ENCODE peak calls at places on chromosome X, in six cellular contexts. E is tibial nerve, C is neural progenitor cell, H is Caco-2, J is dorsolateral prefrontal cortex, Z is ovary. I is an unnamed sample.

GRCh38 chrX:155221351-155221750 is 5.1 kb downstream of the VBP1 start:
- DNase-seq in H (no peak), C (no peak), E (no peak), J (no peak), Z (no peak), I (no peak)

GRCh38 chrX:72268601-72269365 is 8.3 kb downstream of the RPS4X start:
- DNase-seq in H (no peak), C (no peak), E (no peak), Z (no peak), J (no peak), I (peak; percentile 76)

GRCh38 chrX:41259516-41259915 is 74.4 kb upstream of the DDX3X start:
- DNase-seq in C (no peak), Z (no peak), H (no peak), J (no peak), E (no peak), I (no peak)

GRCh38 chrX:8319359-8319758 is 145.3 kb upstream of the VCX3B start:
- DNase-seq in J (no peak), Z (no peak), E (no peak), H (no peak), C (no peak), I (no peak)

GRCh38 chrX:12741416-12741815 is 49.8 kb upstream of the PRPS2 start:
- DNase-seq in H (no peak), J (no peak), E (no peak), C (no peak), Z (no peak), I (no peak)

GRCh38 chrX:52263417-52263816 is 78.7 kb downstream of the MAGED4 start:
- DNase-seq in J (no peak), E (no peak), H (no peak), C (no peak), Z (no peak), I (no peak)

GRCh38 chrX:153638436-153639176 is 8.4 kb upstream of the DUSP9 start:
- DNase-seq in H (no peak), J (peak; percentile 25), C (no peak), Z (no peak), E (no peak), I (no peak)

GRCh38 chrX:38701073-38701472 is 100.2 kb upstream of the MID1IP1 start:
- DNase-seq in H (no peak), C (no peak), J (no peak), E (no peak), Z (no peak), I (no peak)

GRCh38 chrX:103919336-103919682 is 43.1 kb upstream of the TMSB15B start:
- DNase-seq in H (no peak), Z (no peak), C (no peak), J (no peak), E (peak; percentile 7), I (peak; percentile 59)

GRCh38 chrX:145631461-145631951 is 186.1 kb upstream of the SLITRK2 start:
- DNase-seq in C (no peak), J (no peak), E (no peak), H (no peak), Z (no peak), I (no peak)

GRCh38 chrX:141220342-141221008 is 21.8 kb downstream of the SPANXC start:
- DNase-seq in H (no peak), J (no peak), C (no peak), E (no peak), Z (no peak), I (peak; percentile 75)

GRCh38 chrX:15143050-15143824 is 126.6 kb downstream of the ASB9 start:
- DNase-seq in J (peak; percentile 47), C (peak; percentile 54), H (peak; percentile 51), Z (peak; percentile 31), E (peak; percentile 56), I (peak; percentile 46)

GRCh38 chrX:38987135-38987780 is 186.0 kb downstream of the MID1IP1 start:
- DNase-seq in E (no peak), C (no peak), J (no peak), Z (no peak), H (no peak), I (no peak)

GRCh38 chrX:48945517-48946348 is 11.7 kb downstream of the OTUD5 start:
- DNase-seq in E (no peak), J (peak; percentile 45), Z (peak; percentile 41), H (peak; percentile 42), C (peak; percentile 74), I (peak; percentile 63)

GRCh38 chrX:103608305-103608963 is 671 bp downstream of the TCEAL3 start:
- DNase-seq in E (no peak), H (no peak), J (no peak), C (peak; percentile 11), Z (peak; percentile 49), I (no peak)

GRCh38 chrX:119606508-119607389 is 525 bp upstream of the NKRF start:
- DNase-seq in Z (no peak), C (no peak), H (no peak), E (no peak), J (no peak), I (peak; percentile 95)

GRCh38 chrX:136778914-136779313 is 1.8 kb downstream of the ARHGEF6 start:
- DNase-seq in E (no peak), J (no peak), C (no peak), Z (no peak), H (no peak), I (no peak)

GRCh38 chrX:136779346-136779781 is 1.4 kb downstream of the ARHGEF6 start:
- DNase-seq in J (no peak), H (no peak), C (no peak), E (no peak), Z (no peak), I (peak; percentile 10)

GRCh38 chrX:136778020-136778419 is 2.7 kb downstream of the ARHGEF6 start:
- DNase-seq in J (no peak), E (no peak), Z (no peak), H (no peak), C (no peak), I (peak; percentile 2)

GRCh38 chrX:136768469-136769084 is 12.2 kb downstream of the ARHGEF6 start:
- DNase-seq in J (no peak), Z (peak; percentile 47), H (no peak), E (peak; percentile 32), C (no peak), I (peak; percentile 92)

DNA sequence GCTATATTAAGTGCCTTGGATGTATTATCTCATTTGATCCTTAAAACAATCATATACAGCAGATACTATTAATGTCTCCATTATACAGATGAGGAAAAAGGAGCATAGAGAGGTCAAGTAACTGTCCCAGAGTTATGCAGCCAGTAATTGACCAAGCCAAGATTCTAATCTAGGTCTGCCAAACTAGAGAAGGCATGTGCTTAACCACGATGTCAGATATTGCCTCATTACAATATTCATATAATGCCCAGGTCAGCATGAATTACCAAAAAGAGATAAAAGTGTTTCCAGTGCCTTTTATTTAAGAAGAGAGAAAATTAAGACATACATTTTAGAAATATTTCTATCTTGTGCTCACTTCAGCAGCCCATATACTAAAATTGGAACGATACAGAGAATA is 7.1 kb downstream of the ARHGEF6 start:
- DNase-seq in J (no peak), H (no peak), Z (no peak), E (no peak), C (no peak), I (no peak)
- TF ChIP-seq CTCF in J (no peak), H (no peak), Z (no peak), E (no peak), C (no peak), I (no peak)

DNA sequence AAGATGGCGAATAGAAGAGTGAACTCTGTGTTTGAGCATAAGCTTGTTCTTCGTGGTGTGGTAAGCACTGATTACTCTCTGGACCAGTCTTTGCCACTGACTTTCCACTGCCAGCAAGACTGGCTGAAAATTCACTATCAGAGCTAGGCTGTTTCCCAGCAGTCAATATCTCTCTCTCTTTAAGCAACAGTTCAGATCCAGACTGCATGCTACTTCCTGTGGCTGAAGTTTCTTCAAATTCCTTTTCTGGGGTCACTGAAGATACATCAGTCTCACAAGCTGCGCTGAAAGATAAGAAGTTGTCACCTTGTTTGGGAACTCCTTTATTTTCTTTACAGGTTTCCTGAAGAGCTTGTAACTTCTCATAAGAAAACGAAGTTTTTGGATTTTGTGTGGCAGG is 54.0 kb upstream of the FAM120C start:
- DNase-seq in H (no peak), J (no peak), Z (no peak), E (no peak), C (no peak), I (no peak)
- H3K4me3 ChIP-seq in H (no peak overlapping the region), J (no peak overlapping the region), Z (no peak overlapping the region), E (no peak overlapping the region), C (no peak overlapping the region), I (no peak overlapping the region)

GRCh38 chrX:11540532-11541377 is 125.0 kb downstream of the ARHGAP6 start:
- DNase-seq in H (no peak), C (no peak), Z (no peak), J (no peak), E (no peak), I (no peak)
- TF ChIP-seq CTCF in H (no peak), C (no peak), Z (no peak), J (no peak), E (no peak), I (no peak)

DNA sequence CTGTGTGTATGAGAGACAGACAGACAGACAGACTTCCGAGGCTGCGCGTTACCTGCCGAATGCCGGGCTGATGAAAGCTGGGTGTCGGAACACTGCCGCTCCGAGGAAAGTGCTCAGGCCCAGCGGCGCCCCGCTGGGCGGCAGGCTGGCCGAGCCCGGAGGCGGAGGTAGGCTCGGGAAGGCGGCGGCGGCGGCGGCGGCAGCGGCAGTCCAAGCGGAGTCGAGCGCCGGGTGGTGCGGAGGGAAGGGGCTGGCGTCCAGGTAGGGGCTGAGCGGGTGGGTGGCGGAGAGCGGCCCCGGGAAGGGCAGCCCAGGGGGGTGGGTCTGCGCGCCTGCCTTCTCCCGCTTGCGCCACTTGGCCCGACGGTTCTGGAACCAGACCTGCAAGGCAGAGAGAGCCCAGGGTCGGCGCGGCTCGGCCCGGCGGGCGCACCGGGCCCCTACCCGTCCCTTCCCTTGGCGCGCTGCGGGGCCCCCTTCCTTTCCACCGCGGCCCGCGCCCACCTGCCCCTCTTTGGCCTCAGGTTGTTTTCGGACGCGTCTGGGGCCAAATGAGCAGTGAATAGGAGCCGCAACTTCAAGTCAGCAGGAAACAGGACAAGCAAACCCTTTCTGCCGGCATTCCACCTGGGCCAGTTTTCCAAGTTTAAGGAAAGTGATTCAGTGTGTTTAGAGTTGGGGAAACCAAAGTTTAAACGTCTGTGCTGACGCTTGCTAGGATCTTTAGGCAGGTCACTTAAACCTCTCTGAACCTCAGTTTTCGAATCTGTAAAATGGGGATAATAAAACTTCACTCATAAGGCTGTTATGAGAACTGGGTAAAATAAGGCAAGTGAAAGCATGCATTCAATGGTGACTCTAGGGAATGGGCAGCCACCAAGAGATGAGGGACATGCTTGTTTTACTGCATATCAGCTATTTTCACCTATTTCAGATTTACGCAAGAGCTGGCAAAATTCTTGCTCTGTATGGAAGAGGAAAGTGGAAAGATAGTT is 8.4 kb downstream of the ARX start:
- DNase-seq in H (no peak), Z (peak; percentile 34), E (no peak), C (peak; percentile 67), J (no peak), I (no peak)
- H3K4me3 ChIP-seq in H (peak overlapping the region; percentile 32), Z (peak overlapping the region; percentile 10), E (no peak overlapping the region), C (peak overlapping the region; percentile 57), J (no peak overlapping the region), I (no peak overlapping the region)

GRCh38 chrX:2819345-2820130 is 9.2 kb upstream of the GYG2 start:
- DNase-seq in C (no peak), E (no peak), H (no peak), Z (no peak), J (no peak), I (peak; percentile 42)
- TF ChIP-seq CTCF in C (peak; percentile 45), E (peak; percentile 11), H (peak; percentile 61), Z (peak; percentile 39), J (no peak), I (peak; percentile 47)

GRCh38 chrX:843306-843705 is 212.7 kb downstream of the SHOX start:
- DNase-seq in E (no peak), C (no peak), H (no peak), Z (no peak), J (no peak), I (no peak)
- H3K4me3 ChIP-seq in E (no peak overlapping the region), C (no peak overlapping the region), H (no peak overlapping the region), Z (no peak overlapping the region), J (no peak overlapping the region), I (no peak overlapping the region)